ENCODE peak calls at places on chromosomes 1 and 21, in seven cellular contexts. T, W, N, L, X, I and Q are unnamed samples.

GRCh38 chr1:83571536-83571935 is 427.4 kb downstream of the TTLL7 start:
- DNase-seq in T (no peak), W (no peak), N (no peak), L (no peak), X (no peak), I (no peak), Q (no peak)

GRCh38 chr1:19799233-19799876 is 361 bp downstream of the TMCO4 start:
- DNase-seq in T (peak; percentile 85), W (no peak), N (no peak), L (peak; percentile 58), X (peak; percentile 56), I (peak; percentile 83), Q (peak; percentile 43)

GRCh38 chr21:45916011-45916840 is 65.3 kb upstream of the COL6A1 start:
- DNase-seq in T (no peak), W (no peak), N (no peak), L (no peak), X (no peak), I (no peak), Q (no peak)

GRCh38 chr1:112099979-112100378 is 110.5 kb upstream of the KCND3 start:
- DNase-seq in T (no peak), W (no peak), N (no peak), L (no peak), X (no peak), I (no peak), Q (no peak)

GRCh38 chr1:21321963-21322680 is 31.9 kb upstream of the ECE1 start:
- DNase-seq in T (no peak), W (no peak), N (no peak), L (no peak), X (no peak), I (no peak), Q (no peak)

GRCh38 chr1:57307382-57307781 is 116.5 kb downstream of the DAB1 start:
- DNase-seq in T (peak; percentile 74), W (peak; percentile 3), N (no peak), L (peak; percentile 53), X (no peak), I (peak; percentile 7), Q (no peak)

GRCh38 chr1:150567717-150568561 is 11.5 kb downstream of the MCL1 start:
- DNase-seq in T (peak; percentile 61), W (no peak), N (no peak), L (peak; percentile 81), X (peak; percentile 95), I (peak; percentile 56), Q (peak; percentile 79)

GRCh38 chr1:10170362-10170665 is 40.1 kb upstream of the KIF1B start:
- DNase-seq in T (no peak), W (peak; percentile 75), N (no peak), L (no peak), X (no peak), I (no peak), Q (no peak)

GRCh38 chr1:151832318-151832984 is 849 bp upstream of the RORC start:
- DNase-seq in T (no peak), W (no peak), N (no peak), L (no peak), X (peak; percentile 70), I (peak; percentile 57), Q (peak; percentile 98)

GRCh38 chr1:24570265-24571125 is 14.6 kb downstream of the NCMAP start:
- DNase-seq in T (no peak), W (no peak), N (no peak), L (no peak), X (no peak), I (no peak), Q (peak; percentile 80)

GRCh38 chr1:67390041-67390887 is 39.9 kb downstream of the SERBP1 start:
- DNase-seq in T (no peak), W (no peak), N (no peak), L (no peak), X (no peak), I (no peak), Q (no peak)

GRCh38 chr1:1087351-1088035 is 13.4 kb upstream of the RNF223 start:
- DNase-seq in T (no peak), W (no peak), N (no peak), L (no peak), X (no peak), I (peak; percentile 18), Q (no peak)

GRCh38 chr1:1086911-1087341 is 12.8 kb upstream of the RNF223 start:
- DNase-seq in T (no peak), W (no peak), N (no peak), L (no peak), X (no peak), I (peak; percentile 23), Q (no peak)

GRCh38 chr1:1089731-1090423 is 15.8 kb upstream of the RNF223 start:
- DNase-seq in T (no peak), W (no peak), N (no peak), L (no peak), X (no peak), I (peak; percentile 16), Q (no peak)

GRCh38 chr1:1088801-1089680 is 14.9 kb upstream of the RNF223 start:
- DNase-seq in T (no peak), W (no peak), N (no peak), L (no peak), X (no peak), I (peak; percentile 33), Q (no peak)

DNA sequence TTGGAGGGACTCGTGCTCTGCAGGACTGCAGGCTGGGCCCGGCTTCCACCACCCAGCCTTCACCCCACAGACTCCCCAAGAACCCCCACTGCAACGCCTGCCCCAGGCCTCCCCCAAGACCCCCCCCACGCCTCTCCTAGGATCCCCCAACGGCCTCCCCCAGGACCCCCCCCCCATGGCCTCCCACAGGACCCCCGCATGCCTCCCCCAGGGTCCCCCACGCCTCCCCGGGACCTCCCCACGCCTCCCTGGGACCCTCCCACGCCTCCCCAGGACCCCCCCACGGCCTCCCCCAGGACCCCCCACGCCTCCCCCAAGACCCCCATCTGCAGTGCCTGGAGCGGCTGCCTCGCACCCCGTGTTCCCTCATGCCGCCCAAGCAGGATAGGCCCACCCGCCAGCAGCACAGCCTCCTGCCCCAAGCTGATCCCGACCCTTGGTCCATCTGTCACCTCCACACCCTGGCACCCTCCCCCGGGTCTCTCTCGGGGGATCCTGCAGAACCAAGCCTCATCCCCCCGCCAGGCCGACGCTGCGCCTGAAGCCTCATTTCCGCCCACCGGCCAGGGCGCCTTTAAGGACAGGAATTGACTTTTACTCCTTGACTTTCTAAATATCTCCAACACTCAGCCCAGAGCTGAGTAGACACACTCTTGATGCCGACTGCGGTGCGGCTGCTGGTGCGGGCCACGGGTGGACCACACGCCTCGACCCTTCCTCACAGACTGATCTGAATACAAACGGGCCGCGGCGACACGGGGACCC is 14.1 kb upstream of the RNF223 start:
- DNase-seq in T (no peak), W (no peak), N (no peak), L (no peak), X (no peak), I (peak; percentile 51), Q (no peak)
- TF ChIP-seq JUND in T (no peak), W (no peak), N (no peak), L (no peak), X (no peak), I (no peak), Q (no peak)

DNA sequence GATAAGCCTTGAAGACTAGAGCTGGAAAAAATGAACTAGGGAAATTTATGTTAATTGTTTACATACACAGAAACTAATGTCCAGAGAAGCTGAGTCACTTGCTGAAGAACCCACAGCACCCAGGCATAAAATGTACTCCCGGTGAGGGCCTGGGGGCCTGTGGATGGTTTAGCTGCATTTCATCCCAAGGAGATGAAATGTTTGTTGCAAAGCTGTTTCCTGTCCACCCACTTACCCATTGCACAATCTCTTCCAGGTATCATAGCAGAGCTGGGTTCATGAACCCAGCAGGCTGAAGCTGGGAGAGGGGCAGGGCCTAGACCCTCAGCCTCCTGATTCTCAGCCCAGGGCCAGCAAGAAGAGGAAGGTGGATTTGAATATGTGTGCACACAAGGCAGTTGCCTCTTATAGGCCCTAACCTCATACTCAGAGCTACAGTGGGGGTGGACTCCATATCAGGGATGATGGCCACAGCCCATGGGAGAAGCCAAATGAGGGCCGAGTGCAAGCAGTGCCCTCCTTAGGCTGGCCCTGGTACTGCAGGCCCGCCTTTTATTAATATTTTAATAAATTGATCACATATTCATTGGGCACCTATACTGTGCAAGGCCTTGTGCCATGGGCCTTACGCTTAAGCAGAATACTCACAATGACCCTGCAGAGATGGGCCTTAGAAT is 110.8 kb downstream of the LACTBL1 start:
- DNase-seq in T (peak; percentile 83), W (no peak), N (peak; percentile 33), L (peak; percentile 78), X (no peak), I (peak; percentile 86), Q (no peak)
- TF ChIP-seq JUND in T (no peak), W (no peak), N (no peak), L (no peak), X (no peak), I (no peak), Q (no peak)

DNA sequence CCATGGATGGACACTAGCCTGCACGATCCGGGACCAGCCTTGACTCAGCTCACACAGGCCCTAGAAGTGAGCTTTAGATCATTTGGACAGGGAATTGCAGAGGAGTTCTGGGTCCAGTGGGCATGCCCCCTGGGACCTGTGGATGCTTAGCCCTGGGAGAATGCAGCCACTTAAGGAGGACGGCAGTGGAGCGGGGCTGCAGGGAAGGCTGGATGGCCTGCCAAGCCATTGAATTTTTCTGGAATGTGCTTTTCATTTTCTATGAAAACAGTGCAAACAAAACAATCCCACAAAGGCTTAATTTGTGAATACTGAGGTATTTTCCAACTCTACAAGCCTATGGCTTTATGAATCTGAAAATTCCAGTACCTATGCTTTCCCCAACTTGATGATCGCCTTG is 80.4 kb upstream of the GCLM start:
- DNase-seq in T (no peak), W (no peak), N (no peak), L (no peak), X (no peak), I (no peak), Q (no peak)
- TF ChIP-seq JUND in T (no peak), W (no peak), N (no peak), L (no peak), X (no peak), I (no peak), Q (no peak)

DNA sequence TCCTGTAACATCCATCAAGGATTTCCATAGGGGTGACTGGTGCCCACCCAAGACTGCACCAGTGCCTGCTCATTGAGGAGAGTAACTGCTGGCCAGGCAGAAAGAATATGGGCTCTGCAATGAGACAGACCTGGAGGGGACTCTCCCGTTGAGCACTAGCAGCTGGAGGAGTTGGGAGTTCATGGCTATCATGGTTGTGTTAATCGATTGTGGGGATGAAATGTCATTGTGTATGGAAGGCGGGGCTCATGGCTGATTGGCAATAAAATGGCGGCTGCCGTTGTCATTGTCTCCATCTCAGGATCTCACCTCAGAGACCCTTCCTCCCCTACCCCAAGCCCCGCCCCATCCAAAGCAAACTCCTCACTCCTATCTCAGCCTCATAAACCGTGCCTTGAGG is 3.9 kb downstream of the TMEM125 start:
- DNase-seq in T (no peak), W (no peak), N (no peak), L (no peak), X (no peak), I (no peak), Q (no peak)
- TF ChIP-seq JUND in T (no peak), W (no peak), N (no peak), L (no peak), X (no peak), I (no peak), Q (no peak)

GRCh38 chr1:89928506-89928905 is 66.4 kb upstream of the ZNF326 start:
- DNase-seq in T (no peak), W (no peak), N (no peak), L (no peak), X (peak; percentile 90), I (no peak), Q (no peak)
- TF ChIP-seq JUND in T (no peak), W (no peak), N (no peak), L (no peak), X (no peak), I (no peak), Q (no peak)

GRCh38 chr1:16125483-16125882 is 30.4 kb downstream of the EPHA2 start:
- DNase-seq in T (no peak), W (no peak), N (no peak), L (no peak), X (no peak), I (no peak), Q (no peak)
- TF ChIP-seq JUND in T (no peak), W (no peak), N (no peak), L (no peak), X (no peak), I (no peak), Q (no peak)